ENCODE peak calls at places on chromosomes 4 and X, in nine cellular contexts. C is mammary epithelial cell; L is heart right ventricle; X is mesothelial cell of epicardium; J is HFF-Myc; R is ovary; P is coronary artery; U is endothelial cell; Q is CD4-positive, alpha-beta T cell. Z is an unnamed sample.

GRCh38 chrX:153639177-153640044 is 7.6 kb upstream of the DUSP9 start:
- DNase-seq in C (no peak), L (no peak), X (no peak), J (no peak), R (no peak), P (peak; percentile 63), U (no peak), Q (no peak), Z (no peak)

GRCh38 chrX:30343206-30343605 is 34.0 kb upstream of the NR0B1 start:
- DNase-seq in C (no peak), L (no peak), X (no peak), J (no peak), R (no peak), P (no peak), U (no peak), Q (no peak), Z (no peak)

GRCh38 chr4:6271206-6271605 is 1.6 kb downstream of the WFS1 start:
- DNase-seq in C (no peak), L (no peak), X (no peak), J (no peak), R (no peak), P (no peak), U (no peak), Q (no peak), Z (no peak)

GRCh38 chr4:74671074-74671698 is 123.1 kb downstream of the BTC start:
- DNase-seq in C (peak; percentile 62), L (peak; percentile 16), X (no peak), J (peak; percentile 70), R (peak; percentile 15), P (no peak), U (peak; percentile 61), Q (peak; percentile 16), Z (no peak)

GRCh38 chr4:56158483-56158882 is 209.7 kb downstream of the CEP135 start:
- DNase-seq in C (no peak), L (no peak), X (no peak), J (no peak), R (no peak), P (no peak), U (no peak), Q (no peak), Z (no peak)

GRCh38 chrX:108036298-108036973 is 8.4 kb upstream of the VSIG1 start:
- DNase-seq in C (peak; percentile 85), L (no peak), X (no peak), J (peak; percentile 0), R (no peak), P (no peak), U (no peak), Q (no peak), Z (no peak)

GRCh38 chr4:101649790-101650450 is 140.6 kb upstream of the BANK1 start:
- DNase-seq in C (peak; percentile 85), L (no peak), X (no peak), J (no peak), R (no peak), P (no peak), U (no peak), Q (no peak), Z (no peak)

GRCh38 chr4:127219247-127219646 is 413.5 kb upstream of the INTU start:
- DNase-seq in C (no peak), L (no peak), X (no peak), J (no peak), R (no peak), P (no peak), U (no peak), Q (no peak), Z (no peak)

GRCh38 chr4:122212880-122213279 is 60.7 kb downstream of the BLTP1 start:
- DNase-seq in C (no peak), L (no peak), X (no peak), J (no peak), R (no peak), P (no peak), U (no peak), Q (no peak), Z (no peak)

GRCh38 chrX:111040377-111041017 is 55.5 kb upstream of the PAK3 start:
- DNase-seq in C (peak; percentile 70), L (no peak), X (no peak), J (no peak), R (no peak), P (no peak), U (no peak), Q (no peak), Z (no peak)

GRCh38 chrX:74434336-74434735 is 13.0 kb downstream of the SLC16A2 start:
- DNase-seq in C (no peak), L (no peak), X (no peak), J (no peak), R (no peak), P (no peak), U (no peak), Q (no peak), Z (no peak)

DNA sequence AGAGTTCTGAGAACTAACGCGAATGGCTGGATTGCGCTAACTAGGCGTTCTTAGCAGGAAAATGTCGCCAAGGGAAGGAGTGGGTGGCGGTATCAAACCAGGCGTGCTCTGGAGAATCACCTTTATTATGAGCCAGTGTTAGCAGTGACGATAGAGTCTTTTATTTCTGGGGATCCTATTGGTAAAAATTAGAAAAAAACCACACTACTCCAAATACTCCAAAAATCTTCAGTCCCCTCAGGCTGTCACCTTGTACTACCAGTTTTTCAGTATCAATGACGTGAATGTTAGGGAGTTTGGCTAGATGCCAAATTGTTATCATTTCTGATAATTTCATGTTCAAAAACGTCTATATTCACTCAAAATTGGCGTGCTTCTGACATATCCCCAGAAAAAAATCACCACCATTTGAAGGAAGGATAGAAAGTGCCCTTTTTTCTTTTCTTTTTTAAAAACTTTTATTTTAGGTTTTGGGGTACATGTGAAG is 1.5 kb downstream of the UGT8 start:
- DNase-seq in C (no peak), L (no peak), X (no peak), J (no peak), R (no peak), P (no peak), U (no peak), Q (no peak), Z (no peak)
- TF ChIP-seq CTCF in C (no peak), L (no peak), X (no peak), J (no peak), R (no peak), P (no peak), U (no peak), Q (no peak), Z (no peak)

DNA sequence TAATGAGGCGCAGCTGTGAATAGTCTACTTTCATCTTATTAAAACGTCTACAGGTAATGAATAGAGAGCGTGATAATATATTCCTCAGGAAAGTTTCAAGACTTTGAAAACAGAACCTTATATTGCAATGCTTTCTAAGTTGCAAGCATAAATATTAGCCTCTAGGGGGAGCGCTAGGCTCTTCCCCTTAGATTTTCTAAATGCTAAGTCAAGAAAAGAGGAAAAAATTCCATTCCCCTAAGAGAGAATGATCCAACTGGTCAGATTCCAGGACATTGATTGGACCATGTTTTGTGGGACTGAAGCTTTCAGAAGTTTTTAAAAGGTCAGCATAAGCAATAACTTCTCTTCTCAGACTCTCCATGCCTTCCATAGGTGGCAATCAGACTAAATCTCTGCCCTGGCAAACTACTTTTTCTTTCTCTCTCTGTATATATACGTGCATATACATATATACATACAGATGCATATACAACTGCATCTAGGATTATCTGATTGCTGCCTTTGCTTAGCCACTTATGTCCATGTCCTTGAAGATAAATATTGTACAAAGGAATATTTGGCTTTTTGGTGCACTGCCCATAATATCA is 492.9 kb downstream of the INPP4B start:
- DNase-seq in C (peak; percentile 59), L (peak; percentile 26), X (no peak), J (peak; percentile 43), R (peak; percentile 22), P (no peak), U (peak; percentile 8), Q (no peak), Z (no peak)
- TF ChIP-seq CTCF in C (peak; percentile 83), L (peak; percentile 86), X (peak; percentile 79), J (peak; percentile 72), R (peak; percentile 58), P (peak; percentile 62), U (peak; percentile 83), Q (peak; percentile 97), Z (peak; percentile 92)

GRCh38 chrX:96770315-96770714 is 85.7 kb downstream of the DIAPH2 start:
- DNase-seq in C (no peak), L (no peak), X (no peak), J (no peak), R (no peak), P (no peak), U (no peak), Q (no peak), Z (no peak)
- TF ChIP-seq CTCF in C (peak; percentile 46), L (peak; percentile 7), X (peak; percentile 68), J (no peak), R (no peak), P (no peak), U (peak; percentile 35), Q (peak; percentile 60), Z (peak; percentile 85)

DNA sequence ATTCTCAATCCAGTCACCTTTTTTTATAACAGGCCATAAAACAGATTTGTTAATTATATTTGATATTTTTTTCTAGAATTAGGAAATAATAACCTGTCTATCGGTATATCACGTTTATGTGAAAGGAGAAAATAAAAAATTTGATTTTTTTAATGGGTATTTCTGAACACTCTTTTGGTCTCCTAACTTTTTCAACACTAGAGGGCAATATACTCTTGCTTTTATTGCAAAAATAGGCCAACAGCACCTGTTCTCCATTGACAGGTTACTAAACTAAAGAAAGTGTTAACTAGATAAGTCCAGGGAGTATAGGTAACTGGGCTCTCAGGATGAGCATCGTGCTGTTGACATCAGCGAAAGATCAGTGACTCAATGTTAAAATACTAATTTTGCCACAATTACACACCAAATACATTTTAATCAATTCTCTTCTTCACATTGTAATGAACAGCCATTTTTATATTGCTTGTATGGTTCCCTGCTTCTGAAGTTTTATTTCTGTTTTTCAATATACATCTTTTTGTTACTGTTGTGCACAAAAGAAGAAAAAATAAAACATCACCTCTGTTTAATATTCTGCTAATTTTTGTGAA is 22.8 kb downstream of the NDST4 start:
- DNase-seq in C (peak; percentile 4), L (no peak), X (no peak), J (no peak), R (no peak), P (no peak), U (no peak), Q (no peak), Z (no peak)
- TF ChIP-seq CTCF in C (peak; percentile 63), L (peak; percentile 13), X (peak; percentile 84), J (peak; percentile 40), R (no peak), P (peak; percentile 19), U (peak; percentile 90), Q (peak; percentile 39), Z (peak; percentile 91)

GRCh38 chr4:2962099-2962455 is 1.1 kb downstream of the NOP14 start:
- DNase-seq in C (no peak), L (no peak), X (no peak), J (no peak), R (no peak), P (no peak), U (no peak), Q (no peak), Z (no peak)
- TF ChIP-seq CTCF in C (no peak), L (no peak), X (no peak), J (no peak), R (no peak), P (no peak), U (no peak), Q (no peak), Z (no peak)

DNA sequence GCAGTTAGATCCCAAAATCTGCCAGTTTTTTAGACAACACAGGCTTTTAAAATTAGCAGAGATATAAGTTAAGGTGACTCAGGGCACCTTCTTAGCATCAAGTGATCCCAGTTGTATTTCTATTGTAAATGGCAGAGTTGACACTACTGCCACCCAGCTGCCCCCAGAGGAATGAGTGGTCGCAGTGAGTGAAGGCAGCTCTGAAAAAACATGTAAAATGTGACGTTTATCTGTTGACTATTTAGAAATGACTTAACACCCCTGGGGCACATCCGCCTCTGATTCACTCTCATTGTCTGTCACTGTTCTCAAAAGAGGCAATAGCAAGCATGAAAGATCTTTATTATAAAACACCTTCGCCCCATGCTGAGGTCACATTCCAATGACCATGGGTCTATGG is 592.4 kb downstream of the ACTRT1 start:
- DNase-seq in C (no peak), L (no peak), X (no peak), J (no peak), R (no peak), P (no peak), U (no peak), Q (no peak), Z (no peak)
- TF ChIP-seq CTCF in C (no peak), L (no peak), X (no peak), J (no peak), R (no peak), P (no peak), U (no peak), Q (no peak), Z (peak; percentile 51)